ENCODE peak calls at places on chromosomes 4 and X, in nine cellular contexts. W is lower leg skin, L is osteocyte, S is OCI-LY7, M is H9, R is fibroblast of mammary gland, V is uterus, X is activated B cell treated with CpG ODN at 0.5 μM for 24 hours, J is breast epithelium. E is an unnamed sample.

GRCh38 chrX:25034889-25035288 is 19.1 kb upstream of the ARX start:
- DNase-seq in S (no peak), J (no peak), M (no peak), L (no peak), V (no peak), W (no peak), R (peak; percentile 51), X (no peak), E (no peak)

GRCh38 chrX:54352677-54353076 is 5.2 kb downstream of the WNK3 start:
- DNase-seq in S (no peak), V (no peak), M (no peak), W (no peak), X (no peak), L (no peak), R (no peak), J (no peak), E (no peak)

GRCh38 chr4:100462206-100462605 is 55.6 kb downstream of the EMCN start:
- DNase-seq in V (no peak), L (no peak), M (no peak), S (no peak), J (no peak), W (no peak), X (no peak), R (peak; percentile 67), E (peak; percentile 6)

GRCh38 chrX:15947648-15948317 is 93.2 kb upstream of the AP1S2 start:
- DNase-seq in X (no peak), S (no peak), V (peak; percentile 41), M (peak; percentile 82), R (peak; percentile 68), J (no peak), W (no peak), L (no peak), E (no peak)

GRCh38 chr4:89724716-89725115 is 112.2 kb downstream of the SNCA start:
- DNase-seq in W (no peak), J (no peak), V (no peak), L (no peak), M (no peak), S (no peak), X (no peak), R (peak; percentile 70), E (no peak)

GRCh38 chr4:152968806-152969394 is 32.8 kb downstream of the FHDC1 start:
- DNase-seq in W (peak; percentile 76), R (peak; percentile 67), V (no peak), J (no peak), L (no peak), M (no peak), X (no peak), S (no peak), E (no peak)

GRCh38 chr4:54840992-54841768 is 183.4 kb downstream of the KIT start:
- DNase-seq in W (no peak), S (no peak), M (no peak), R (peak; percentile 17), L (no peak), X (no peak), V (no peak), J (no peak), E (no peak)

GRCh38 chr4:77586953-77587383 is 18.7 kb upstream of the CXCL13 start:
- DNase-seq in X (peak; percentile 35), L (no peak), W (no peak), M (no peak), R (peak; percentile 56), J (no peak), S (no peak), V (no peak), E (no peak)

DNA sequence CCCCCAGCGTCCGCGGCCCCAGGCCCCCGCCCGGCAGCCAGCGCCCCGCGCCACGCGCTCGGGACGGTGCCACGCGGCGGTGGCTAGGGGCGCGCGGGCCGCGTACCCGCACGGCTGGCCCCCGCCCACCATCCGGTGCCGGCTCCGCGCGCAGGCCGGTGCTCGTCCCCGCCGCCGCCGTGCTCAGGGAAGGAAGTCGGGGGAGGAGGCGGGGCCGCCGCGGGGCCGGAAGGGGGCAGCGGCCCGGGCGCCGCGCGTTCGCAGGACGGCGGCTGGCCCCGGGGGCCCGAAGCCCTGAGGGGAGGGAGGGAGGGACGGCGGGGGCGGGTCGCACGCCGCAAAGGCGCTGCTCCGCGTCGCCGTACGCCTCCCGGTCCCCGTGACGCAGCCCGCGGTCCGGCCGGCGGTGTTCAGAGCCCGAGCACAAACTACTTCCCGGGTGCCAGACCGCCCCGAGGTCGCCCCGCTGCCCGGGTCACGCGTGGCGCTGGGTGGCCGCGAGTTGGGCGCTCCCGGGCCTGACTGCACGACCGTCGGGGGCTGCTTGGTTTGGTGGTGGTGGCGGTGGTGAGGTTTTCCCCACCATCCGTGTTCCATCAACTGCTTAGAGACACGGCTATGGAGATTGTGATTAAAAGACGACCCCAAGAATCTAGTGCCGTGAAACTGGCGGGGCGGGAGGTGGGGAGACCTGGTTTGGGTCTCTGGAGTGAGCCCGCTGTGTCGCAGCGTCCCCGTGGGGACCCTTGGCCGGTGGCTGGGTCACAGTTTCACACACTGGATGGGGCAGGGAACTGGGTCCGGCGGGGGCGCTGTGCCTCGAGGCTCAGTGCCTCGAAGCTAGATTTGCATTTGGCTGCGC is at the start of gene DCTD:
- DNase-seq in L (peak; percentile 89), J (peak; percentile 40), R (peak; percentile 51), W (peak; percentile 95), M (peak; percentile 80), S (peak; percentile 93), X (peak; percentile 80), V (peak; percentile 67), E (no peak)
- TF ChIP-seq CTCF in L (peak; percentile 33), J (no peak), R (peak; percentile 27), W (no peak), M (peak; percentile 53), S (peak; percentile 75), X (no peak), V (no peak), E (peak; percentile 50)

DNA sequence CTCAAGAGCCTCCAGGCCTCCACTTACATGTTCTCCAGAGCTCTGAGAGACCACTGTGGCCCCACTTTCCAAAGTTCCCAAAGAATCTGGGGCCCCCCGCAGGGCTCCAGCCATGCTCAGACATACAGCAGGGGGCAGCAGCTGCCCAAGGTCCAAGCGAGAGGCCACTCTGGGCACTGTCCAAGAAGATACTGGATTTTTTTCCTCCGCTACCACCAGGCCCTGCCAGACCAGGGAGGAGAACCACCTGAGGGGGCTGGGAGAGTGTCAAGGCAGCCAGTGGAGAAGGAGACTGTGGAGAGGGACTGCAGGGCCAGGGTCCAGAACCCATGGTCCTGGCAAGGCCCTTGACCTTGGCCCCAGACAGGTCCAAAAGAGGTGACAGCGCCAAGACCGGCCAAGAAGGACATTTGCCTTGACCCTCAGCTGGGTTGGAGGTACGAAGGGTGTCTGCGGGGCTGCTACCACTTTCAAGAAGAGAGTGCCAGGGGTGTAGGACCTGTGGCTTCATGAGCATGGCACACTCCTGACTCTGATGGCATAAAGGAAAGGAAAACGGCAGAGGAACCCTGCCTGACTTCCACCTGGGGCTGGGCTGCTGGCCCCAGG is 5.3 kb downstream of the EMD start:
- DNase-seq in X (no peak), W (no peak), M (no peak), R (peak; percentile 33), S (no peak), V (peak; percentile 41), J (no peak), L (no peak), E (no peak)
- TF ChIP-seq CTCF in X (no peak), W (no peak), M (peak; percentile 26), R (peak; percentile 34), S (peak; percentile 33), V (peak; percentile 20), J (no peak), L (peak; percentile 35), E (peak; percentile 37)

GRCh38 chr4:137226900-137227299 is 305.4 kb downstream of the PCDH18 start:
- DNase-seq in R (peak; percentile 34), L (no peak), M (no peak), S (no peak), J (no peak), X (no peak), V (no peak), W (no peak), E (no peak)
- TF ChIP-seq CTCF in R (peak; percentile 45), L (peak; percentile 41), M (peak; percentile 49), S (peak; percentile 27), J (no peak), X (no peak), V (no peak), W (no peak), E (peak; percentile 21)

GRCh38 chrX:132592880-132593279 is 104.0 kb upstream of the MBNL3 start:
- DNase-seq in J (no peak), R (peak; percentile 15), M (peak; percentile 29), S (peak; percentile 22), X (no peak), W (no peak), L (no peak), V (peak; percentile 14), E (no peak)
- TF ChIP-seq CTCF in J (peak; percentile 30), R (peak; percentile 35), M (peak; percentile 67), S (peak; percentile 63), X (no peak), W (no peak), L (peak; percentile 53), V (no peak), E (peak; percentile 36)

GRCh38 chr4:148094149-148094548 is 348.1 kb downstream of the NR3C2 start:
- DNase-seq in S (no peak), L (no peak), J (no peak), M (no peak), W (no peak), X (no peak), V (no peak), R (peak; percentile 16), E (no peak)
- TF ChIP-seq CTCF in S (no peak), L (no peak), J (no peak), M (no peak), W (no peak), X (no peak), V (no peak), R (no peak), E (no peak)

DNA sequence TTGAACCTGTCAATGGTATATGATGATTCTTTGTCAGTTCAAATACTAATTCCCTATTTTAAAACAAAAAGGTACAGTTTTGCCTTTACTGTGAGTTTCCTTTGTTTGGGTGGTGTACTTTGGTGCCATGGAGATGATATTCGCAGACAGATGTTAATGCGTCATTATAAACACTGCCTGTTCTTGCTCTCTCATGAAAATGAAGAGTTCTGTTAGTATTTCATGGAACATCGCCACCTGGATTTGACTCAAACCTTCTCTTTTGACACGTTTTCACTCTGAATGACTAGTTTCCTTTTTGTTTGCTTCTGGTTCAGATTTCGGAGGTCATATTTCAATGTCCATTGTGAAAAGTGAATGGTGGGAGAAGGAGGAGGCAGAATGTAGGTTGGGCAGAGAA is 6.9 kb upstream of the CTSO start:
- DNase-seq in R (peak; percentile 96), X (no peak), J (no peak), W (no peak), V (no peak), L (no peak), S (no peak), M (no peak), E (peak; percentile 50)
- TF ChIP-seq CTCF in R (no peak), X (no peak), J (no peak), W (no peak), V (no peak), L (no peak), S (no peak), M (no peak), E (no peak)

E was measured in astrocyte of the cerebellum.